ENCODE peak calls at places on chromosomes 11 and 22, in five cellular contexts. H is K562, X is left ventricle myocardium inferior, V is tibial nerve, K is body of pancreas. S is an unnamed sample.

GRCh38 chr11:72338741-72339140 is 94.8 kb upstream of the PHOX2A start:
- DNase-seq in H (no peak), X (no peak), V (no peak), K (no peak), S (no peak)

GRCh38 chr11:2202071-2202899 is 30.7 kb upstream of the TH start:
- DNase-seq in H (no peak), X (peak; percentile 11), V (no peak), K (peak; percentile 79), S (no peak)

GRCh38 chr22:41417622-41418390 is 28.8 kb downstream of the TOB2 start:
- DNase-seq in H (no peak), X (peak; percentile 90), V (peak; percentile 67), K (peak; percentile 100), S (no peak)

GRCh38 chr11:86537541-86538222 is 134.7 kb downstream of the ME3 start:
- DNase-seq in H (no peak), X (no peak), V (no peak), K (no peak), S (no peak)

GRCh38 chr11:102462610-102463009 is 10.0 kb upstream of the TMEM123 start:
- DNase-seq in H (no peak), X (no peak), V (no peak), K (peak; percentile 52), S (no peak)

GRCh38 chr11:31240340-31240904 is 129.1 kb downstream of the DCDC1 start:
- DNase-seq in H (peak; percentile 68), X (no peak), V (peak; percentile 22), K (peak; percentile 15), S (no peak)

GRCh38 chr11:45280449-45280848 is 5.7 kb downstream of the SYT13 start:
- DNase-seq in H (no peak), X (no peak), V (no peak), K (no peak), S (no peak)

GRCh38 chr11:16809901-16810668 is 71.6 kb downstream of the C11orf58 start:
- DNase-seq in H (no peak), X (peak; percentile 58), V (no peak), K (peak; percentile 46), S (no peak)

GRCh38 chr11:80603472-80603871 is 1162.6 kb upstream of the TENM4 start:
- DNase-seq in H (no peak), X (no peak), V (no peak), K (no peak), S (no peak)

GRCh38 chr11:102614485-102614884 is 10.6 kb downstream of the MMP20 start:
- DNase-seq in H (no peak), X (no peak), V (no peak), K (no peak), S (no peak)

GRCh38 chr11:75100314-75100713 is 3.6 kb upstream of the OR2AT4 start:
- DNase-seq in H (peak; percentile 90), X (no peak), V (no peak), K (no peak), S (no peak)

GRCh38 chr22:46845281-46846153 is 83.1 kb downstream of the TBC1D22A start:
- DNase-seq in H (no peak), X (no peak), V (no peak), K (no peak), S (no peak)

GRCh38 chr11:64341851-64342791 is 2.1 kb downstream of the CCDC88B start:
- DNase-seq in H (peak; percentile 95), X (peak; percentile 91), V (peak; percentile 72), K (peak; percentile 96), S (no peak)

GRCh38 chr11:71252434-71252781 is at the start of gene SHANK2:
- DNase-seq in H (no peak), X (no peak), V (no peak), K (peak; percentile 76), S (no peak)

GRCh38 chr11:66676279-66676919 is 1.3 kb downstream of the RBM4B start:
- DNase-seq in H (peak; percentile 16), X (no peak), V (no peak), K (no peak), S (no peak)

GRCh38 chr11:65560555-65561418 is 2.6 kb upstream of the LTBP3 start:
- DNase-seq in H (no peak), X (peak; percentile 70), V (peak; percentile 73), K (peak; percentile 64), S (no peak)

GRCh38 chr11:749731-750130 is 2.5 kb downstream of the TALDO1 start:
- DNase-seq in H (no peak), X (no peak), V (no peak), K (no peak), S (no peak)

GRCh38 chr11:71563401-71563800 is 2.0 kb upstream of the KRTAP5-10 start:
- DNase-seq in H (peak; percentile 65), X (no peak), V (no peak), K (peak; percentile 35), S (no peak)

GRCh38 chr11:9642894-9643293 is 21.0 kb upstream of the SWAP70 start:
- DNase-seq in H (no peak), X (no peak), V (peak; percentile 26), K (no peak), S (no peak)

GRCh38 chr11:127825185-127825584 is 762.2 kb downstream of the ETS1 start:
- DNase-seq in H (no peak), X (no peak), V (no peak), K (no peak), S (no peak)

GRCh38 chr11:33663121-33663520 is 37.5 kb downstream of the C11orf91 start:
- DNase-seq in H (no peak), X (no peak), V (no peak), K (no peak), S (peak; percentile 65)

GRCh38 chr11:15918212-15918611 is 438.1 kb downstream of the SOX6 start:
- DNase-seq in H (no peak), X (no peak), V (no peak), K (peak; percentile 12), S (no peak)

GRCh38 chr11:73225001-73225686 is 7.1 kb downstream of the P2RY2 start:
- DNase-seq in H (no peak), X (no peak), V (no peak), K (no peak), S (no peak)

GRCh38 chr11:106691807-106692365 is 326.4 kb downstream of the GUCY1A2 start:
- DNase-seq in H (no peak), X (no peak), V (no peak), K (no peak), S (no peak)

GRCh38 chr22:44127353-44127752 is 53.4 kb upstream of the PARVG start:
- DNase-seq in H (no peak), X (no peak), V (peak; percentile 12), K (no peak), S (no peak)

GRCh38 chr11:59755701-59756495 is 722 bp downstream of the STX3 start:
- DNase-seq in H (peak; percentile 83), X (peak; percentile 65), V (peak; percentile 64), K (peak; percentile 85), S (peak; percentile 92)

GRCh38 chr11:69367211-69367964 is 73.4 kb downstream of the MYEOV start:
- DNase-seq in H (no peak), X (no peak), V (no peak), K (no peak), S (no peak)

GRCh38 chr11:39432929-39433328 is 2026.5 kb downstream of the LRRC4C start:
- DNase-seq in H (no peak), X (no peak), V (no peak), K (peak; percentile 71), S (no peak)

GRCh38 chr22:49953027-49953679 is 7.4 kb upstream of the PIM3 start:
- DNase-seq in H (no peak), X (no peak), V (no peak), K (peak; percentile 94), S (no peak)

DNA sequence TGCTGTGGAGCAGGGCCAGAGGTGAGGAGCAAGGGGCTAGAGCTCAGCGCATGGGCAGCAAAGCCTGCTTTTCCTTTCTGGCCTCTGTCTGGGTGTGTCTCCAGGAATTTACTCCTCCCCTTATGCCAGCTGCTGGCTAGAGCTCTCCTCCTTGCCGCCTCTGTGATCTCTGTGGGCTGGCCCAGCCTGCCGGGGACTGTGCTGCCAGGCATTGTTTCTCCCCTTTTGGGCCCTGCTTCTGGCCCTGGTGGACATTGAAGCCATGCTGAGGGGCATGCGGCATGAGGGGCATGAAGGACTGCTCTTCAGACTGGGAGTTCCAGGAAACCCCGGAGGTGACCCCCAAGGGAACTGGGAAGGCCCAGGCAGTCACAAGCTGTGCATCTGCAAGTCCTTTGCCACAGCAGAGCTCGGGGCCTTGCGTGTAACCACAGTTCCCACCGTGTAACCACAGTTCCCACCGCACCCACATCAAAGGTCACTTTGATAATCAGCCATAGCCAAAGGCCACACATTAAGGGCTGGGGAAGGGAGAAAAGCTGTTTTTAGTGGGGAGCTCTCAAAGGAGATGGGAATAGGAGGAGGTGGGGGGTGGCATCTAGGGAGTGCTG is 62.1 kb downstream of the PPFIBP2 start:
- DNase-seq in H (no peak), X (no peak), V (no peak), K (peak; percentile 13), S (no peak)
- H3K4me1 ChIP-seq in H (no peaks in the 10 kb centered on the region), X (peaks cover 70% of the 10 kb centered on the region), V (no peaks in the 10 kb centered on the region), K (peaks cover 33% of the 10 kb centered on the region), S (peaks cover 68% of the 10 kb centered on the region)

GRCh38 chr22:38759005-38759404 is 3.2 kb upstream of the SUN2 start:
- DNase-seq in H (no peak), X (no peak), V (no peak), K (no peak), S (no peak)
- TF ChIP-seq CTCF in H (no peak), X (no peak), V (no peak), K (no peak), S (no peak)

GRCh38 chr11:130561441-130561881 is 113.0 kb downstream of the ADAMTS15 start:
- DNase-seq in H (no peak), X (no peak), V (no peak), K (no peak), S (no peak)
- H3K4me1 ChIP-seq in H (no peaks in the 10 kb centered on the region), X (no peaks in the 10 kb centered on the region), V (no peaks in the 10 kb centered on the region), K (no peaks in the 10 kb centered on the region), S (no peaks in the 10 kb centered on the region)

GRCh38 chr22:23984430-23984829 is 4.5 kb downstream of the GSTT2 start:
- DNase-seq in H (no peak), X (no peak), V (no peak), K (peak; percentile 70), S (peak; percentile 6)
- TF ChIP-seq CTCF in H (no peak), X (peak; percentile 71), V (no peak), K (no peak), S (no peak)

DNA sequence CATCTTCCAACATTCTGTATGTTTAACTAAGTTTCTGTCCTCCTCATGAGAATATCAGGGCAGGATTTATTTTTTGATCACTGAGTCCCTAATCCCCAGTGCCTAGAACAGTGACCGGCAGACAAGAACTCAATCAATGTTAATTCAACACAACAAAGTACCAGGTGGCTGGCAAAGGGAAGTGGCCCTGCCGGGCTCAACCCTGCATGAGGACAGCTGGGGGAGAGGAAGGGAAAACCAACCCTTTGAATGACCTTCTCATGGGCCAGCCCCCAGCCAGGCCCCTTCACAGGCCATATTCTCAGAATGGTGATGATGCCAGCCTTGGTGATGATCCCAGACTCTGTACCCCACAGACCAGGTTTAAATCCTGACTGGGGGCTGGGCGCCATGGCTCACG is 1.4 kb upstream of the MFNG start:
- DNase-seq in H (no peak), X (no peak), V (no peak), K (no peak), S (no peak)
- H3K4me1 ChIP-seq in H (peaks cover 54% of the 10 kb centered on the region), X (peaks cover 45% of the 10 kb centered on the region), V (no peaks in the 10 kb centered on the region), K (peaks cover 13% of the 10 kb centered on the region), S (peaks cover 18% of the 10 kb centered on the region)

DNA sequence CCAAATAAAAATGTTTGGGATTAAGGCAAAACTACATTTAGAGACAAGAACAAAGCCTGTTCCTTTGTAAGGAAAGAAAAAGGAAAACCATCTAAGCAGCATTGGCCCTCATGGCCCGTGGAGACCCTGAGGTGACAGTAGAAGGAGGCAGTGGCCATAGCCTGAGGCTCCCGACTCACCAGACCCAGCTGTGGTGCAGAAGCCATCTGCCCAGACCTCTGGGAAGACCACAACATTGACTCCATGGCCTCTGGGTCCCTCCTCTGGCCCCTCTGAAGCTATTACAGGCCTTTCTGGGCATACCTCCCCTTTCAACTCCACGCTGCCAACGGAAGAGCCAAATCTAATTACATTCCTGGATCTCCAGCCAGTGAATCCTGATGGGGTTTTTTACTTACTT is 6.4 kb downstream of the PRAME start:
- DNase-seq in H (peak; percentile 84), X (no peak), V (no peak), K (no peak), S (no peak)
- TF ChIP-seq CTCF in H (no peak), X (no peak), V (no peak), K (no peak), S (no peak)